ENCODE peak calls at places on chromosomes 5 and 9, in seven cellular contexts. W, R, A, F, C, D and Z are unnamed samples.

GRCh38 chr9:68433629-68434028 is 77.2 kb downstream of the PGM5 start:
- DNase-seq in W (no peak), R (no peak), A (no peak), F (no peak), C (no peak), D (no peak), Z (no peak)

GRCh38 chr5:97658116-97658900 is 475.3 kb upstream of the RIOK2 start:
- DNase-seq in W (no peak), R (no peak), A (no peak), F (no peak), C (no peak), D (no peak), Z (no peak)

GRCh38 chr9:37066139-37066725 is 32.2 kb upstream of the PAX5 start:
- DNase-seq in W (no peak), R (no peak), A (no peak), F (no peak), C (no peak), D (no peak), Z (no peak)

GRCh38 chr9:105205787-105206511 is 38.5 kb upstream of the SLC44A1 start:
- DNase-seq in W (no peak), R (peak), A (peak), F (peak), C (no peak), D (no peak), Z (no peak)

GRCh38 chr5:109656829-109657228 is 32.9 kb upstream of the MAN2A1 start:
- DNase-seq in W (peak), R (peak), A (peak), F (peak), C (peak), D (peak), Z (no peak)

GRCh38 chr5:144139586-144139985 is 30.9 kb downstream of the YIPF5 start:
- DNase-seq in W (no peak), R (peak), A (no peak), F (peak), C (no peak), D (no peak), Z (no peak)

GRCh38 chr5:66247176-66247960 is 103.3 kb downstream of the SREK1 start:
- DNase-seq in W (no peak), R (peak), A (peak), F (no peak), C (no peak), D (no peak), Z (no peak)

GRCh38 chr5:38463634-38464521 is 92.6 kb downstream of the LIFR start:
- DNase-seq in W (no peak), R (peak), A (peak), F (no peak), C (no peak), D (no peak), Z (no peak)

GRCh38 chr5:2381861-2382260 is 369.6 kb downstream of the IRX2 start:
- DNase-seq in W (no peak), R (no peak), A (no peak), F (no peak), C (no peak), D (no peak), Z (no peak)

GRCh38 chr9:79003514-79003913 is 568.3 kb upstream of the TLE4 start:
- DNase-seq in W (no peak), R (no peak), A (no peak), F (no peak), C (no peak), D (no peak), Z (no peak)

GRCh38 chr9:36960575-36960955 is 73.5 kb downstream of the PAX5 start:
- DNase-seq in W (no peak), R (no peak), A (no peak), F (no peak), C (no peak), D (no peak), Z (no peak)

GRCh38 chr5:2847608-2848007 is 96.1 kb upstream of the IRX2 start:
- DNase-seq in W (no peak), R (no peak), A (no peak), F (no peak), C (no peak), D (no peak), Z (no peak)

GRCh38 chr9:94610181-94610591 is 16.6 kb upstream of the FBP2 start:
- DNase-seq in W (no peak), R (no peak), A (no peak), F (no peak), C (no peak), D (no peak), Z (no peak)

GRCh38 chr5:113215401-113216060 is 219.3 kb downstream of the TSSK1B start:
- DNase-seq in W (no peak), R (peak), A (no peak), F (no peak), C (no peak), D (no peak), Z (no peak)

GRCh38 chr5:124236366-124237231 is 509.8 kb downstream of the ZNF608 start:
- DNase-seq in W (no peak), R (no peak), A (no peak), F (no peak), C (no peak), D (no peak), Z (peak)

GRCh38 chr5:154345255-154345952 is 100.4 kb upstream of the SAP30L start:
- DNase-seq in W (no peak), R (no peak), A (no peak), F (no peak), C (no peak), D (no peak), Z (no peak)

GRCh38 chr9:16709936-16710335 is 160.5 kb downstream of the BNC2 start:
- DNase-seq in W (no peak), R (no peak), A (no peak), F (no peak), C (no peak), D (no peak), Z (no peak)

GRCh38 chr9:19342927-19343326 is 37.1 kb downstream of the RPS6 start:
- DNase-seq in W (no peak), R (peak), A (no peak), F (no peak), C (no peak), D (no peak), Z (no peak)

GRCh38 chr5:91266184-91266705 is 116.9 kb downstream of the ARRDC3 start:
- DNase-seq in W (no peak), R (peak), A (peak), F (no peak), C (no peak), D (no peak), Z (no peak)

GRCh38 chr5:181100121-181101015 is 30.6 kb downstream of the OR2V1 start:
- DNase-seq in W (no peak), R (peak), A (no peak), F (no peak), C (no peak), D (no peak), Z (no peak)

GRCh38 chr5:62593331-62593730 is 14.7 kb downstream of the LRRC70 start:
- DNase-seq in W (no peak), R (peak), A (no peak), F (no peak), C (no peak), D (no peak), Z (no peak)

GRCh38 chr9:95373765-95374435 is 56.4 kb upstream of the FANCC start:
- DNase-seq in W (no peak), R (no peak), A (no peak), F (no peak), C (no peak), D (no peak), Z (no peak)

GRCh38 chr5:78496373-78496772 is 136.0 kb downstream of the SCAMP1 start:
- DNase-seq in W (no peak), R (peak), A (no peak), F (no peak), C (no peak), D (no peak), Z (no peak)

GRCh38 chr5:58898538-58898937 is 315.7 kb downstream of the RAB3C start:
- DNase-seq in W (no peak), R (no peak), A (no peak), F (no peak), C (no peak), D (no peak), Z (no peak)

GRCh38 chr9:69330580-69330979 is 5.6 kb downstream of the ENTREP1 start:
- DNase-seq in W (no peak), R (no peak), A (no peak), F (no peak), C (no peak), D (no peak), Z (no peak)

GRCh38 chr5:96079075-96079474 is 117.4 kb upstream of the ELL2 start:
- DNase-seq in W (no peak), R (peak), A (peak), F (no peak), C (no peak), D (no peak), Z (no peak)

GRCh38 chr5:61329729-61330128 is 2.3 kb upstream of the ZSWIM6 start:
- DNase-seq in W (no peak), R (peak), A (no peak), F (no peak), C (no peak), D (no peak), Z (no peak)

GRCh38 chr9:130184983-130185382 is 12.8 kb downstream of the NCS1 start:
- DNase-seq in W (no peak), R (no peak), A (no peak), F (no peak), C (no peak), D (no peak), Z (no peak)

GRCh38 chr9:110545705-110546104 is 33.8 kb downstream of the SVEP1 start:
- DNase-seq in W (no peak), R (no peak), A (no peak), F (peak), C (no peak), D (no peak), Z (peak)

GRCh38 chr5:15450949-15451348 is 49.0 kb upstream of the FBXL7 start:
- DNase-seq in W (no peak), R (no peak), A (no peak), F (no peak), C (no peak), D (no peak), Z (no peak)

GRCh38 chr9:133269537-133270357 is 5.3 kb downstream of the ABO start:
- DNase-seq in W (no peak), R (no peak), A (no peak), F (no peak), C (no peak), D (no peak), Z (no peak)

GRCh38 chr5:162995568-162995967 is 441.8 kb upstream of the CCNG1 start:
- DNase-seq in W (no peak), R (no peak), A (no peak), F (no peak), C (no peak), D (no peak), Z (no peak)

GRCh38 chr9:113523421-113524141 is 60.1 kb downstream of the RGS3 start:
- DNase-seq in W (peak), R (no peak), A (no peak), F (no peak), C (no peak), D (no peak), Z (no peak)

GRCh38 chr5:83095973-83096539 is 18.7 kb downstream of the XRCC4 start:
- DNase-seq in W (no peak), R (peak), A (peak), F (no peak), C (no peak), D (no peak), Z (no peak)

GRCh38 chr9:130138791-130139190 is 33.4 kb upstream of the NCS1 start:
- DNase-seq in W (no peak), R (peak), A (peak), F (no peak), C (peak), D (no peak), Z (no peak)

GRCh38 chr5:89241186-89241585 is 358.2 kb upstream of the MEF2C start:
- DNase-seq in W (no peak), R (peak), A (no peak), F (no peak), C (no peak), D (no peak), Z (no peak)